ENCODE peak calls at places on chromosomes 5 and 9, in four cellular contexts. One of them, this sample, is unnamed.

GRCh38 chr9:84411647-84412267 is 71.2 kb upstream of the SLC28A3 start:
- DNase-seq in effector CD4-positive, alpha-beta T cell: no peak
- DNase-seq in NCI-H2171: no peak
- DNase-seq in neuronal stem cell: no peak
- DNase-seq in this sample: no peak

GRCh38 chr5:19314840-19315239 is 673.2 kb downstream of the CDH18 start:
- DNase-seq in effector CD4-positive, alpha-beta T cell: no peak
- DNase-seq in NCI-H2171: no peak
- DNase-seq in neuronal stem cell: no peak
- DNase-seq in this sample: no peak

GRCh38 chr9:9998491-9999287 is 614.1 kb downstream of the PTPRD start:
- DNase-seq in effector CD4-positive, alpha-beta T cell: no peak
- DNase-seq in NCI-H2171: no peak
- DNase-seq in neuronal stem cell: peak
- DNase-seq in this sample: no peak

GRCh38 chr9:136220017-136220729 is 15.2 kb upstream of the LHX3 start:
- DNase-seq in effector CD4-positive, alpha-beta T cell: peak
- DNase-seq in NCI-H2171: no peak
- DNase-seq in neuronal stem cell: no peak
- DNase-seq in this sample: no peak

GRCh38 chr5:143716856-143717255 is 95.1 kb upstream of the HMHB1 start:
- DNase-seq in effector CD4-positive, alpha-beta T cell: no peak
- DNase-seq in NCI-H2171: no peak
- DNase-seq in neuronal stem cell: no peak
- DNase-seq in this sample: no peak

GRCh38 chr9:113508111-113508749 is 44.7 kb downstream of the RGS3 start:
- DNase-seq in effector CD4-positive, alpha-beta T cell: no peak
- DNase-seq in NCI-H2171: no peak
- DNase-seq in neuronal stem cell: no peak
- DNase-seq in this sample: no peak

GRCh38 chr5:163789870-163790269 is 284.5 kb downstream of the MAT2B start:
- DNase-seq in effector CD4-positive, alpha-beta T cell: no peak
- DNase-seq in NCI-H2171: no peak
- DNase-seq in neuronal stem cell: no peak
- DNase-seq in this sample: no peak

GRCh38 chr9:7374966-7375650 is 424.5 kb downstream of the DMAC1 start:
- DNase-seq in effector CD4-positive, alpha-beta T cell: no peak
- DNase-seq in NCI-H2171: no peak
- DNase-seq in neuronal stem cell: no peak
- DNase-seq in this sample: no peak

GRCh38 chr5:945691-946541 is 53.2 kb downstream of the TRIP13 start:
- DNase-seq in effector CD4-positive, alpha-beta T cell: no peak
- DNase-seq in NCI-H2171: peak
- DNase-seq in neuronal stem cell: no peak
- DNase-seq in this sample: peak

GRCh38 chr5:35136386-35136785 is 88.6 kb upstream of the AGXT2 start:
- DNase-seq in effector CD4-positive, alpha-beta T cell: no peak
- DNase-seq in NCI-H2171: no peak
- DNase-seq in neuronal stem cell: no peak
- DNase-seq in this sample: no peak

This sample was measured in ecto neural progenitor cell.